ENCODE peak calls at places on chromosomes 1 and 21, in five cellular contexts. M, Z, R, U and Q are unnamed samples.

GRCh38 chr21:40929833-40930232 is 82.9 kb upstream of the DSCAM start:
- DNase-seq in M (no peak), Z (no peak), R (no peak), U (no peak), Q (no peak)

GRCh38 chr21:25161571-25161970 is 445.7 kb downstream of the MRPL39 start:
- DNase-seq in M (no peak), Z (no peak), R (no peak), U (no peak), Q (no peak)

GRCh38 chr1:17912491-17912890 is 157.4 kb downstream of the ACTL8 start:
- DNase-seq in M (no peak), Z (no peak), R (no peak), U (no peak), Q (no peak)

GRCh38 chr1:156337052-156337887 is 822 bp downstream of the CCT3 start:
- DNase-seq in M (no peak), Z (no peak), R (no peak), U (peak), Q (no peak)

GRCh38 chr1:228445867-228446584 is 29.4 kb upstream of the TRIM17 start:
- DNase-seq in M (no peak), Z (no peak), R (peak), U (peak), Q (peak)

GRCh38 chr1:196980859-196981258 is 3.5 kb downstream of the CFHR5 start:
- DNase-seq in M (no peak), Z (no peak), R (no peak), U (no peak), Q (no peak)

GRCh38 chr1:161200992-161201827 is 957 bp upstream of the NDUFS2 start:
- DNase-seq in M (peak), Z (peak), R (peak), U (no peak), Q (no peak)

GRCh38 chr1:182765416-182765815 is 24.2 kb upstream of the NPL start:
- DNase-seq in M (no peak), Z (no peak), R (no peak), U (no peak), Q (no peak)

GRCh38 chr1:213387380-213388015 is 336.5 kb downstream of the RPS6KC1 start:
- DNase-seq in M (no peak), Z (no peak), R (no peak), U (no peak), Q (no peak)

GRCh38 chr1:4786061-4786460 is 131.7 kb downstream of the AJAP1 start:
- DNase-seq in M (no peak), Z (no peak), R (no peak), U (no peak), Q (no peak)

GRCh38 chr1:85799734-85800133 is 91.5 kb upstream of the ZNHIT6 start:
- DNase-seq in M (no peak), Z (no peak), R (no peak), U (no peak), Q (no peak)

GRCh38 chr1:63547621-63548294 is 24.4 kb downstream of the EFCAB7 start:
- DNase-seq in M (no peak), Z (no peak), R (peak), U (no peak), Q (no peak)

GRCh38 chr1:9233241-9233941 is 1.2 kb upstream of the H6PD start:
- DNase-seq in M (peak), Z (peak), R (peak), U (no peak), Q (no peak)

GRCh38 chr1:47578862-47579419 is 141.1 kb downstream of the FOXD2 start:
- DNase-seq in M (no peak), Z (no peak), R (no peak), U (no peak), Q (no peak)

GRCh38 chr1:160171352-160171751 is 19.0 kb upstream of the CASQ1 start:
- DNase-seq in M (peak), Z (no peak), R (no peak), U (no peak), Q (no peak)

GRCh38 chr1:209080170-209080781 is 503.2 kb upstream of the CAMK1G start:
- DNase-seq in M (no peak), Z (no peak), R (no peak), U (peak), Q (no peak)

GRCh38 chr1:151512326-151512725 is 1.1 kb downstream of the CGN start:
- DNase-seq in M (peak), Z (no peak), R (no peak), U (no peak), Q (no peak)

DNA sequence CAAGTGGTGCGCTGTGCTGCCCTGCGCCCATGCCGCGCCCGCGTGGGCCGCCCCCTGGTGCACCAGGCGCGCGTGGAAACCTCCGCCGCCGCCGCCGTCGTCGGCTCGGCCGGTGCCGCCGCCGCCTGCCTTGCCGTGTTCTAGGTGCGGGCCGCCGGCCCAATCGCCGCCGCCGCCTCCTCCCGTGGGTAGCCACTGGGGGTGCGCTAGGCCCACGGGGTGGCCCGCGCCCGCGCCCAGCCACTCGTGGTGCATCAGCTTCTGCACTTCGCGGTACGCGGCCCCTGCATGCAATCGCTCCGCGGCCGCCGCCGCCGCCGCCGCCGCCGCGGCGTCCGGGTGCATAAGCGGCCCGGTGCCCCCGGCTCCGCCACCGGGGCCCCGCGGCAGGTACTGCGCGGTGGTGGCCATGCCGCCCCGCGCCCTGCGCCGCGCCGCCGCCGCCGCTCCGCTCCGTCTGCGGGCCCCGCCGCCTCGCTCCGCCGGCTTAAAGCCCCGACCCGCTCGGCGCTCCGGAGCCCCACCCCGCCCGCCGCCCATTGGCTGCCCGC is at the start of gene POU3F1:
- DNase-seq in M (no peak), Z (no peak), R (no peak), U (no peak), Q (no peak)
- TF ChIP-seq POLR2A in M (no peak), Z (no peak), R (no peak), U (no peak), Q (no peak)

GRCh38 chr1:201113451-201114244 is 1.4 kb upstream of the CACNA1S start:
- DNase-seq in M (no peak), Z (no peak), R (no peak), U (no peak), Q (no peak)

GRCh38 chr1:201116091-201116490 is 3.9 kb upstream of the CACNA1S start:
- DNase-seq in M (no peak), Z (no peak), R (no peak), U (no peak), Q (no peak)

GRCh38 chr1:201112173-201112731 is at the start of gene CACNA1S:
- DNase-seq in M (no peak), Z (no peak), R (no peak), U (no peak), Q (no peak)

GRCh38 chr1:201115390-201115937 is 3.2 kb upstream of the CACNA1S start:
- DNase-seq in M (no peak), Z (no peak), R (no peak), U (no peak), Q (no peak)

GRCh38 chr1:201114245-201115131 is 2.3 kb upstream of the CACNA1S start:
- DNase-seq in M (peak), Z (peak), R (peak), U (peak), Q (peak)
- TF ChIP-seq POLR2A in M (no peak), Z (peak), R (no peak), U (peak), Q (no peak)

GRCh38 chr1:25904942-25905679 is 1.1 kb downstream of the STMN1 start:
- DNase-seq in M (peak), Z (peak), R (peak), U (peak), Q (peak)
- TF ChIP-seq POLR2A in M (no peak), Z (no peak), R (no peak), U (no peak), Q (no peak)

DNA sequence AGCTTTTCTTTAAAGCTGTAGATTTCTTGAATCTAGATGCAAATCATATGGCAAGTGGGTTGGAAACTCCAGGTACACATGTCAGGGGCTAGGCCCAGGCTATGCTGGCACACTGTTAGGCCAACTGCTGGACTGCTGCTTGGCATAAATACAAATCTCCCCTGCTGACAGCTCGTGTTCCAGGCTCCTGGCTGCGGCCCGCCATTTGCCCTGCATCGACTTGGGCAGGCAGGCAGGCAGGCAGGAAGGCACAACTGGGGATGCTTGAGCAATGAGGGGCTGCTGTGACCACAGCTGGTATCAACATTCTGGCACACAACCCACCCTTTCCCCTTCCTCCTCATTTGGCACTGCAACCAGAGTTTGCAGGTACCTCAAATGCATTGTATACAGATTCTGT is 53.2 kb downstream of the SAMSN1 start:
- DNase-seq in M (no peak), Z (no peak), R (no peak), U (no peak), Q (no peak)
- TF ChIP-seq POLR2A in M (no peak), Z (no peak), R (no peak), U (no peak), Q (no peak)

DNA sequence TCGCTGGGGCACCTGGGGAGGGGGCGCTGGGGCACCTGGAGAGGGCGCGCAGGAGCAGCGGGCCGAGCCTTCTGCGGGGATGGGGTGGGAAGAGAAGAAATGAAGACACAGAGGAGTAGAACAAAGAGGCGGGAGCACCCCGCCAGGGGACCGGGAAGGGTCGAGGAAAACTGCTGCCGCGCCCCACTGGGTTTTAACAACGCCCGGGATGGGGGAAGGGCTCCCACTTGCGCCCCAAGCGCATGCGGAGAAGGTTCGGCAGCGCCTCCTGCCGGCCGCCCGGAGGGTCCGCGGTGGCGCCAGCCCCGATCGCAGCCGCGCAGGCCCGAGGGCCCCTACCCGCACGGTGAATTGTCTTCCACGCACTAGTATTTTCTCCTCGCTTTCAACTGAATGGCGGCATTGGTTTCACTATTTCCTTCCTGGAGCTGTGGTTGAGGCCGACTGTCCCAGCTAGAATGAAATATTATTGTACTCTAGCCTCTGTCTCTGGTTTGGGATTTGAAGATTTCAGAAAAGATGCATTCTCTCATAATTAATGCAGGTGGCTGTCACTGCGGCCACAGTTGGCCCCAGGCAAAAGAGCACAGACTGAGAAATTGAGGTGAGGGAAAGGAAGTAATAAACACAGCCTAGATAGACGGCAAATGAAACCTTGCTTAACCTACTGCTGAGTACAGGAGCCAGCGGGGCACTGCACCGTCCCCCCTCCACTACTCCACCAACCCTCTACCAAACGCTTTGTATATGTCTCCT is 57.3 kb downstream of the MAB21L3 start:
- DNase-seq in M (peak), Z (peak), R (peak), U (peak), Q (peak)
- TF ChIP-seq POLR2A in M (no peak), Z (peak), R (no peak), U (no peak), Q (no peak)

GRCh38 chr1:162497723-162498441 is at the start of gene UHMK1:
- DNase-seq in M (peak), Z (peak), R (peak), U (peak), Q (peak)
- TF ChIP-seq POLR2A in M (peak), Z (peak), R (peak), U (peak), Q (peak)